ENCODE peak calls at places on chromosomes 6 and 20, in four cellular contexts. M, H, X and P are unnamed samples.

GRCh38 chr6:8082954-8083858 is 19.0 kb upstream of the BLOC1S5 start:
- DNase-seq in M (no peak), X (peak; percentile 20), H (no peak), P (no peak)

GRCh38 chr20:9889270-9889981 is 50.5 kb upstream of the PAK5 start:
- DNase-seq in H (no peak), X (no peak), M (no peak), P (no peak)

GRCh38 chr6:99349620-99350141 is at the start of gene FAXC:
- DNase-seq in H (peak; percentile 31), M (no peak), X (peak; percentile 8), P (peak; percentile 73)

GRCh38 chr6:43937236-43938177 is 167.5 kb downstream of the VEGFA start:
- DNase-seq in M (no peak), X (no peak), H (no peak), P (no peak)

GRCh38 chr20:5364136-5364821 is 47.5 kb upstream of the PROKR2 start:
- DNase-seq in M (no peak), X (no peak), H (no peak), P (no peak)

GRCh38 chr20:37200376-37200775 is 21.0 kb upstream of the MROH8 start:
- DNase-seq in M (no peak), X (no peak), H (no peak), P (no peak)

GRCh38 chr6:138336221-138336620 is 41.5 kb upstream of the SMIM28 start:
- DNase-seq in M (no peak), X (no peak), H (no peak), P (no peak)

GRCh38 chr20:63686094-63686491 is 10.4 kb upstream of the TNFRSF6B start:
- DNase-seq in H (no peak), X (no peak), M (no peak), P (no peak)

GRCh38 chr6:45710304-45710821 is 305.3 kb downstream of the CLIC5 start:
- DNase-seq in M (no peak), H (no peak), X (no peak), P (no peak)

GRCh38 chr20:49559411-49560081 is 8.4 kb downstream of the PTGIS start:
- DNase-seq in M (no peak), X (no peak), H (no peak), P (no peak)

GRCh38 chr6:16205377-16206144 is 32.8 kb upstream of the GMPR start:
- DNase-seq in X (peak; percentile 80), H (no peak), M (no peak), P (no peak)

GRCh38 chr6:158312672-158313397 is 570 bp downstream of the TULP4 start:
- DNase-seq in M (no peak), H (no peak), X (no peak), P (no peak)

GRCh38 chr6:128512296-128512695 is 8.1 kb downstream of the PTPRK start:
- DNase-seq in X (no peak), H (no peak), M (no peak), P (no peak)

GRCh38 chr6:158149641-158150040 is 18.4 kb downstream of the SERAC1 start:
- DNase-seq in X (peak; percentile 28), M (no peak), H (no peak), P (no peak)

GRCh38 chr20:52242237-52243230 is 51.0 kb upstream of the ZFP64 start:
- DNase-seq in M (no peak), H (no peak), X (peak; percentile 6), P (peak; percentile 1)

GRCh38 chr20:58025233-58025632 is 203.2 kb downstream of the ANKRD60 start:
- DNase-seq in X (no peak), M (no peak), H (no peak), P (no peak)

GRCh38 chr6:108746411-108746810 is 101.8 kb upstream of the ARMC2 start:
- DNase-seq in M (no peak), X (no peak), H (no peak), P (no peak)

GRCh38 chr6:37134622-37135191 is 35.2 kb upstream of the PIM1 start:
- DNase-seq in H (no peak), X (peak; percentile 72), M (no peak), P (no peak)

GRCh38 chr20:38426006-38426405 is 9.1 kb downstream of the SNHG17 start:
- DNase-seq in X (peak; percentile 83), H (no peak), M (no peak), P (no peak)

GRCh38 chr6:129448965-129449364 is 261.0 kb downstream of the ARHGAP18 start:
- DNase-seq in X (no peak), M (no peak), H (no peak), P (no peak)

GRCh38 chr6:129206761-129207330 is 323.9 kb downstream of the LAMA2 start:
- DNase-seq in H (no peak), M (no peak), X (no peak), P (no peak)

GRCh38 chr6:31246051-31246495 is 25.8 kb downstream of the HLA-C start:
- DNase-seq in M (no peak), X (peak; percentile 55), H (no peak), P (no peak)

GRCh38 chr6:82017316-82017715 is 230.2 kb downstream of the IBTK start:
- DNase-seq in M (no peak), H (no peak), X (no peak), P (peak; percentile 36)

GRCh38 chr6:38117281-38117680 is 297.8 kb downstream of the ZFAND3 start:
- DNase-seq in X (no peak), M (no peak), H (no peak), P (no peak)

GRCh38 chr6:127102299-127102698 is 16.2 kb upstream of the RSPO3 start:
- DNase-seq in X (no peak), M (no peak), H (no peak), P (no peak)

GRCh38 chr20:32497589-32498224 is 87.4 kb downstream of the NOL4L start:
- DNase-seq in H (no peak), X (no peak), M (peak; percentile 45), P (no peak)

GRCh38 chr20:11585752-11586352 is 331.8 kb upstream of the BTBD3 start:
- DNase-seq in M (no peak), X (no peak), H (peak; percentile 17), P (peak; percentile 23)

GRCh38 chr20:49385471-49385870 is 97.0 kb downstream of the KCNB1 start:
- DNase-seq in M (no peak), X (no peak), H (no peak), P (peak; percentile 18)